ENCODE peak calls at places on chromosomes 3 and 15, in seven cellular contexts. One of them, this sample, is unnamed.

GRCh38 chr3:46312996-46313395 is 40.9 kb upstream of the CCR2 start:
- DNase-seq in H1: no peak
- DNase-seq in fibroblast of lung: peak; percentile 49
- DNase-seq in mesenchymal stem cell: peak; percentile 27
- DNase-seq in PC-3: peak; percentile 93
- DNase-seq in GM23248: peak; percentile 25
- DNase-seq in SK-N-SH: no peak
- DNase-seq in this sample: no peak

GRCh38 chr3:30894521-30895289 is at the start of gene GADL1:
- DNase-seq in H1: peak; percentile 74
- DNase-seq in fibroblast of lung: peak; percentile 33
- DNase-seq in mesenchymal stem cell: peak; percentile 38
- DNase-seq in PC-3: peak; percentile 36
- DNase-seq in GM23248: peak; percentile 72
- DNase-seq in SK-N-SH: peak; percentile 73
- DNase-seq in this sample: peak; percentile 31

GRCh38 chr3:8490079-8490552 is 11.5 kb upstream of the LMCD1 start:
- DNase-seq in H1: no peak
- DNase-seq in fibroblast of lung: peak; percentile 87
- DNase-seq in mesenchymal stem cell: peak; percentile 87
- DNase-seq in PC-3: peak; percentile 61
- DNase-seq in GM23248: peak; percentile 100
- DNase-seq in SK-N-SH: no peak
- DNase-seq in this sample: peak; percentile 88

GRCh38 chr15:27019687-27020086 is 48.7 kb downstream of the GABRG3 start:
- DNase-seq in H1: no peak
- DNase-seq in fibroblast of lung: no peak
- DNase-seq in mesenchymal stem cell: no peak
- DNase-seq in PC-3: no peak
- DNase-seq in GM23248: no peak
- DNase-seq in SK-N-SH: no peak
- DNase-seq in this sample: no peak

GRCh38 chr3:12051586-12051985 is 47.4 kb downstream of the SYN2 start:
- DNase-seq in H1: no peak
- DNase-seq in fibroblast of lung: no peak
- DNase-seq in mesenchymal stem cell: no peak
- DNase-seq in PC-3: no peak
- DNase-seq in GM23248: no peak
- DNase-seq in SK-N-SH: no peak
- DNase-seq in this sample: no peak

GRCh38 chr15:68557469-68558317 is 21.1 kb upstream of the CORO2B start:
- DNase-seq in H1: no peak
- DNase-seq in fibroblast of lung: no peak
- DNase-seq in mesenchymal stem cell: no peak
- DNase-seq in PC-3: no peak
- DNase-seq in GM23248: no peak
- DNase-seq in SK-N-SH: no peak
- DNase-seq in this sample: no peak

GRCh38 chr15:99722406-99722805 is 10.8 kb downstream of the LYSMD4 start:
- DNase-seq in H1: no peak
- DNase-seq in fibroblast of lung: no peak
- DNase-seq in mesenchymal stem cell: no peak
- DNase-seq in PC-3: no peak
- DNase-seq in GM23248: no peak
- DNase-seq in SK-N-SH: no peak
- DNase-seq in this sample: no peak

GRCh38 chr3:151919030-151919328 is 45.5 kb downstream of the SUCNR1 start:
- DNase-seq in H1: no peak
- DNase-seq in fibroblast of lung: no peak
- DNase-seq in mesenchymal stem cell: no peak
- DNase-seq in PC-3: no peak
- DNase-seq in GM23248: no peak
- DNase-seq in SK-N-SH: no peak
- DNase-seq in this sample: no peak

GRCh38 chr3:156217674-156218352 is 97.4 kb downstream of the KCNAB1 start:
- DNase-seq in H1: no peak
- DNase-seq in fibroblast of lung: no peak
- DNase-seq in mesenchymal stem cell: peak; percentile 29
- DNase-seq in PC-3: peak; percentile 23
- DNase-seq in GM23248: peak; percentile 44
- DNase-seq in SK-N-SH: no peak
- DNase-seq in this sample: peak; percentile 65

GRCh38 chr15:65829150-65829764 is 37.2 kb upstream of the DENND4A start:
- DNase-seq in H1: no peak
- DNase-seq in fibroblast of lung: peak; percentile 33
- DNase-seq in mesenchymal stem cell: peak; percentile 29
- DNase-seq in PC-3: peak; percentile 55
- DNase-seq in GM23248: peak; percentile 30
- DNase-seq in SK-N-SH: peak; percentile 44
- DNase-seq in this sample: no peak

GRCh38 chr15:80530737-80531365 is 126.7 kb downstream of the ARNT2 start:
- DNase-seq in H1: no peak
- DNase-seq in fibroblast of lung: peak; percentile 54
- DNase-seq in mesenchymal stem cell: no peak
- DNase-seq in PC-3: no peak
- DNase-seq in GM23248: peak; percentile 55
- DNase-seq in SK-N-SH: no peak
- DNase-seq in this sample: peak; percentile 71

GRCh38 chr15:31347067-31347975 is 20.7 kb downstream of the KLF13 start:
- DNase-seq in H1: no peak
- DNase-seq in fibroblast of lung: no peak
- DNase-seq in mesenchymal stem cell: no peak
- DNase-seq in PC-3: no peak
- DNase-seq in GM23248: no peak
- DNase-seq in SK-N-SH: no peak
- DNase-seq in this sample: peak; percentile 26

GRCh38 chr3:44235604-44236484 is 5.8 kb upstream of the TOPAZ1 start:
- DNase-seq in H1: no peak
- DNase-seq in fibroblast of lung: peak; percentile 87
- DNase-seq in mesenchymal stem cell: peak; percentile 93
- DNase-seq in PC-3: peak; percentile 93
- DNase-seq in GM23248: peak; percentile 92
- DNase-seq in SK-N-SH: peak; percentile 67
- DNase-seq in this sample: peak; percentile 88

GRCh38 chr3:140588558-140588957 is 89.3 kb upstream of the TRIM42 start:
- DNase-seq in H1: no peak
- DNase-seq in fibroblast of lung: no peak
- DNase-seq in mesenchymal stem cell: no peak
- DNase-seq in PC-3: no peak
- DNase-seq in GM23248: peak; percentile 15
- DNase-seq in SK-N-SH: no peak
- DNase-seq in this sample: no peak

GRCh38 chr3:56917740-56918568 is 116.2 kb upstream of the ARHGEF3 start:
- DNase-seq in H1: no peak
- DNase-seq in fibroblast of lung: no peak
- DNase-seq in mesenchymal stem cell: no peak
- DNase-seq in PC-3: no peak
- DNase-seq in GM23248: no peak
- DNase-seq in SK-N-SH: no peak
- DNase-seq in this sample: no peak

GRCh38 chr15:79543097-79543496 is 111.0 kb downstream of the MINAR1 start:
- DNase-seq in H1: no peak
- DNase-seq in fibroblast of lung: no peak
- DNase-seq in mesenchymal stem cell: no peak
- DNase-seq in PC-3: no peak
- DNase-seq in GM23248: no peak
- DNase-seq in SK-N-SH: peak; percentile 15
- DNase-seq in this sample: no peak

GRCh38 chr15:50353999-50354837 is 780 bp downstream of the GABPB1 start:
- DNase-seq in H1: peak; percentile 60
- DNase-seq in fibroblast of lung: peak; percentile 92
- DNase-seq in mesenchymal stem cell: peak; percentile 96
- DNase-seq in PC-3: peak; percentile 77
- DNase-seq in GM23248: peak; percentile 87
- DNase-seq in SK-N-SH: peak; percentile 63
- DNase-seq in this sample: peak; percentile 91

GRCh38 chr3:8416965-8417364 is 84.7 kb upstream of the LMCD1 start:
- DNase-seq in H1: peak; percentile 50
- DNase-seq in fibroblast of lung: peak; percentile 22
- DNase-seq in mesenchymal stem cell: peak; percentile 38
- DNase-seq in PC-3: peak; percentile 60
- DNase-seq in GM23248: peak; percentile 48
- DNase-seq in SK-N-SH: no peak
- DNase-seq in this sample: no peak

GRCh38 chr15:59866642-59867041 is 137.5 kb upstream of the FOXB1 start:
- DNase-seq in H1: no peak
- DNase-seq in fibroblast of lung: no peak
- DNase-seq in mesenchymal stem cell: no peak
- DNase-seq in PC-3: no peak
- DNase-seq in GM23248: no peak
- DNase-seq in SK-N-SH: peak; percentile 40
- DNase-seq in this sample: no peak
- H2AFZ ChIP-seq in H1: no peak overlapping the region
- H2AFZ ChIP-seq in fibroblast of lung: no peak overlapping the region
- H2AFZ ChIP-seq in mesenchymal stem cell: no peak overlapping the region
- H2AFZ ChIP-seq in PC-3: no peak overlapping the region
- H2AFZ ChIP-seq in GM23248: no peak overlapping the region
- H2AFZ ChIP-seq in SK-N-SH: no peak overlapping the region
- H2AFZ ChIP-seq in this sample: no peak overlapping the region

DNA sequence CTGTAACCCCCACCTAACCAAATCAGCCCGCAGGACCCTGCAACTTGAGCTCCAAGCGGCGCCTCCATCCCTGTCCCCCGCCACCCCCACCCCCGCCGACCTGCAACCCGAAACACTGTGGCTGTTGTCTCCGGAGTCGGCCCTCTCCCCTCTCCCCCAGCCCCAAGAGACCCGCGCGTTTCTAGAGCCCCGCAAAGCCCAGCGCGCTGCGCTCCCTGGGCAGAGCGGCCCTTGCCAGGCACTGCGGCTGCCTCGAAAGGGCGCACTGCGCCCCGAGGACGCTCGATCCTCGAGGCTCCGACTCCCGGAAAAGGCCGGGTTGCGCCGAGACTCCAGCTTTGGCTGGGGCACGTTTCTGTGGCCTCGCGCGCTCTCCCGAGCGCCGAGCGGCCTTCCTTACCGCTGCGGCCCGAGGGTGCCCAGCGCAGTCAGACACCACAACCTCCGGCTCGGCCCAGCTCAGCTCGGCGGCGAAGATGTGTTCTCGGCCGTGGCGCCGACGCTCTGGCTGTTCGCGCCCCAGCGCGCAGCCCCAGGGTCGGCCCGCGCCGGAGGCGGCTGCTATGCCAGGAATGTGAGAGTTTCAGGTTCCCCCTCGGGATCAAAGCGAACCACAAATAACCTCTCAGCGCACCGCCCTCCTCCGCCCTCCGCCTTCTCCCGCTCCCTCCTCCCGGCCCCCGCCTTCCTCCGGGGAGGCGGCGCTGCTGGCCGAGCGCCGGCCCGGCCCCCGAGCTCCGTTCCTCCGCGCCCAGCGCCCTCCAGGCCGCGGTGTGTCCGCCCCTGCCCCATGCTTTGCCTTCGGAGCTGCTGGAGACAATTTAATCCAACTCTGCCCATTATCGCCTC is at the start of gene AMOTL2:
- DNase-seq in H1: peak; percentile 92
- DNase-seq in fibroblast of lung: peak; percentile 93
- DNase-seq in mesenchymal stem cell: peak; percentile 93
- DNase-seq in PC-3: peak; percentile 90
- DNase-seq in GM23248: peak; percentile 97
- DNase-seq in SK-N-SH: peak; percentile 91
- DNase-seq in this sample: peak; percentile 100
- H3K4me1 ChIP-seq in H1: peaks cover 36% of the 10 kb centered on the region
- H3K4me1 ChIP-seq in fibroblast of lung: peaks cover 30% of the 10 kb centered on the region
- H3K4me1 ChIP-seq in mesenchymal stem cell: peaks cover 35% of the 10 kb centered on the region
- H3K4me1 ChIP-seq in PC-3: peaks cover 61% of the 10 kb centered on the region
- H3K4me1 ChIP-seq in GM23248: peaks cover 24% of the 10 kb centered on the region
- H3K4me1 ChIP-seq in SK-N-SH: peaks cover 11% of the 10 kb centered on the region
- H3K4me1 ChIP-seq in this sample: peaks cover 41% of the 10 kb centered on the region

DNA sequence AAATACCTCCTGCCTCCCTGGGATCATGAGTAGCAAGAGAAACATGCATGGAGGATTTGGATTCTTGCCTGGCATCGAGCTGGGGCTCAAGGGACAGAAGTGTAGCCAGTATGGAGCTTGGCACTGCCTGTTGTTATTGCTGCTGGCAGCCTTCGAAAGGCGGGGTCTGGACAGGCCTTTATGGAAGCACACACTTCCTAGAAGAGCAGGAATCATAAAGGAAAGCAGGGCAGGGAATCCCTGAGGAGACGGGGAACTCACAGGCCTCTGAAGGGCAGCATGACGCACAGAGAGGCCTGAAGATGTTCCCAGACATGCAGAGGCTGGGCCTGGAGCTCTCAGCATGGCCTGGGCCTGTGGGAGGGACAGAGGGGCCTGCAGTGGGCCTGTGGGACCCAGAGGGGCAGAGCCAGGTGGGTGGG is 18.6 kb upstream of the SLC41A3 start:
- DNase-seq in H1: no peak
- DNase-seq in fibroblast of lung: no peak
- DNase-seq in mesenchymal stem cell: no peak
- DNase-seq in PC-3: no peak
- DNase-seq in GM23248: peak; percentile 71
- DNase-seq in SK-N-SH: no peak
- DNase-seq in this sample: peak; percentile 93
- H2AFZ ChIP-seq in H1: no peak overlapping the region
- H2AFZ ChIP-seq in fibroblast of lung: no peak overlapping the region
- H2AFZ ChIP-seq in mesenchymal stem cell: no peak overlapping the region
- H2AFZ ChIP-seq in PC-3: no peak overlapping the region
- H2AFZ ChIP-seq in GM23248: peak overlapping the region; percentile 76
- H2AFZ ChIP-seq in SK-N-SH: peak overlapping the region; percentile 13
- H2AFZ ChIP-seq in this sample: peak overlapping the region; percentile 87

GRCh38 chr15:72487070-72487797 is 13.1 kb downstream of the ARIH1 start:
- DNase-seq in H1: no peak
- DNase-seq in fibroblast of lung: peak; percentile 26
- DNase-seq in mesenchymal stem cell: no peak
- DNase-seq in PC-3: peak; percentile 32
- DNase-seq in GM23248: peak; percentile 42
- DNase-seq in SK-N-SH: no peak
- DNase-seq in this sample: no peak

GRCh38 chr15:72486144-72486543 is 12.0 kb downstream of the ARIH1 start:
- DNase-seq in H1: no peak
- DNase-seq in fibroblast of lung: no peak
- DNase-seq in mesenchymal stem cell: no peak
- DNase-seq in PC-3: no peak
- DNase-seq in GM23248: no peak
- DNase-seq in SK-N-SH: no peak
- DNase-seq in this sample: no peak

GRCh38 chr15:72481015-72481659 is 7.0 kb downstream of the ARIH1 start:
- DNase-seq in H1: no peak
- DNase-seq in fibroblast of lung: no peak
- DNase-seq in mesenchymal stem cell: no peak
- DNase-seq in PC-3: no peak
- DNase-seq in GM23248: no peak
- DNase-seq in SK-N-SH: no peak
- DNase-seq in this sample: no peak

GRCh38 chr15:72483279-72483678 is 9.1 kb downstream of the ARIH1 start:
- DNase-seq in H1: no peak
- DNase-seq in fibroblast of lung: no peak
- DNase-seq in mesenchymal stem cell: no peak
- DNase-seq in PC-3: no peak
- DNase-seq in GM23248: no peak
- DNase-seq in SK-N-SH: no peak
- DNase-seq in this sample: no peak

DNA sequence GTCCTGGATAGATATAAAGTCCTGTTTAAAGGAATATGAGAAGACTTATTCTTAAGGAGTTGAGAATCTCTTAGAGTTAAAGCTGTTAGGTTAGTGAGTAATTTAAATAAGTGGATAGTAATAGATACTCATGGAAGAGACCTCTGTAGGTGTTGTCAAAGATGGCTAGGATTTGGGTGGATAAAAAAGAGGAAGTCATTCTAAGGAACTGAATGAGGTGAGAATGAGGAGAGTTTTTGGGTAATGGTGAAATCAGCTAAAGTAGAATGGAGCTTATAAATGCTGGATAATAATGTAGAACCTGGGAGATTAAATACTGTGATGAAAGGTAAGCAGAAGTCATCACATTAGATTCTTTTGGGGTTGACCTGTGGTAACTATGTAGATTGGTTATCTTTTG is 8.1 kb downstream of the ARIH1 start:
- DNase-seq in H1: no peak
- DNase-seq in fibroblast of lung: no peak
- DNase-seq in mesenchymal stem cell: no peak
- DNase-seq in PC-3: no peak
- DNase-seq in GM23248: no peak
- DNase-seq in SK-N-SH: no peak
- DNase-seq in this sample: no peak
- H3K4me1 ChIP-seq in H1: no peaks in the 10 kb centered on the region
- H3K4me1 ChIP-seq in fibroblast of lung: peaks cover 3% of the 10 kb centered on the region
- H3K4me1 ChIP-seq in mesenchymal stem cell: peaks cover 8% of the 10 kb centered on the region
- H3K4me1 ChIP-seq in PC-3: peaks cover 12% of the 10 kb centered on the region
- H3K4me1 ChIP-seq in GM23248: peaks cover 21% of the 10 kb centered on the region
- H3K4me1 ChIP-seq in SK-N-SH: no peaks in the 10 kb centered on the region
- H3K4me1 ChIP-seq in this sample: peaks cover 20% of the 10 kb centered on the region